ENCODE peak calls at places on chromosomes 11 and 22, in seven cellular contexts. A is kidney epithelial cell, Y is brain microvascular endothelial cell, G is adrenal gland, T is psoas muscle, W is HFFc6, X is PC-3. C is an unnamed sample.

GRCh38 chr22:39900306-39901227 is at the start of gene GRAP2:
- DNase-seq in A (no peak), G (no peak), Y (no peak), X (no peak), T (no peak), W (no peak), C (peak)

GRCh38 chr11:27083241-27083640 is 42.6 kb downstream of the BBOX1 start:
- DNase-seq in W (no peak), T (no peak), X (no peak), A (no peak), G (no peak), Y (no peak), C (no peak)

GRCh38 chr11:113532697-113533424 is 57.7 kb upstream of the DRD2 start:
- DNase-seq in A (peak), Y (peak), G (peak), W (peak), T (peak), X (peak), C (peak)

GRCh38 chr11:75492181-75492820 is 33.4 kb downstream of the GDPD5 start:
- DNase-seq in X (peak), G (no peak), T (no peak), A (no peak), W (no peak), Y (no peak), C (peak)

GRCh38 chr11:134466035-134466908 is 54.2 kb upstream of the B3GAT1 start:
- DNase-seq in T (no peak), X (no peak), W (no peak), A (no peak), Y (no peak), G (no peak), C (no peak)

GRCh38 chr22:48919851-48920589 is 907.7 kb downstream of the BRD1 start:
- DNase-seq in Y (no peak), G (no peak), W (no peak), T (no peak), A (no peak), X (no peak), C (no peak)

GRCh38 chr11:111454561-111455192 is 57.5 kb downstream of the BTG4 start:
- DNase-seq in A (no peak), X (peak), Y (peak), G (peak), W (peak), T (no peak), C (peak)

GRCh38 chr11:67572747-67573419 is 10.7 kb upstream of the GSTP1 start:
- DNase-seq in W (peak), Y (peak), T (peak), A (no peak), X (peak), G (peak), C (no peak)

GRCh38 chr11:120184946-120185677 is 25.7 kb upstream of the OAF start:
- DNase-seq in T (peak), Y (no peak), W (peak), A (no peak), X (no peak), G (peak), C (no peak)

GRCh38 chr11:110428956-110429613 is 663 bp upstream of the FDX1 start:
- DNase-seq in A (no peak), W (no peak), T (no peak), G (peak), X (no peak), Y (no peak), C (no peak)

GRCh38 chr11:66362481-66363147 is 8.9 kb downstream of the SLC29A2 start:
- DNase-seq in A (no peak), X (no peak), G (no peak), T (no peak), W (no peak), Y (no peak), C (no peak)

GRCh38 chr11:67252831-67253239 is 13.4 kb upstream of the GRK2 start:
- DNase-seq in Y (peak), X (peak), T (no peak), G (peak), A (no peak), W (peak), C (no peak)

DNA sequence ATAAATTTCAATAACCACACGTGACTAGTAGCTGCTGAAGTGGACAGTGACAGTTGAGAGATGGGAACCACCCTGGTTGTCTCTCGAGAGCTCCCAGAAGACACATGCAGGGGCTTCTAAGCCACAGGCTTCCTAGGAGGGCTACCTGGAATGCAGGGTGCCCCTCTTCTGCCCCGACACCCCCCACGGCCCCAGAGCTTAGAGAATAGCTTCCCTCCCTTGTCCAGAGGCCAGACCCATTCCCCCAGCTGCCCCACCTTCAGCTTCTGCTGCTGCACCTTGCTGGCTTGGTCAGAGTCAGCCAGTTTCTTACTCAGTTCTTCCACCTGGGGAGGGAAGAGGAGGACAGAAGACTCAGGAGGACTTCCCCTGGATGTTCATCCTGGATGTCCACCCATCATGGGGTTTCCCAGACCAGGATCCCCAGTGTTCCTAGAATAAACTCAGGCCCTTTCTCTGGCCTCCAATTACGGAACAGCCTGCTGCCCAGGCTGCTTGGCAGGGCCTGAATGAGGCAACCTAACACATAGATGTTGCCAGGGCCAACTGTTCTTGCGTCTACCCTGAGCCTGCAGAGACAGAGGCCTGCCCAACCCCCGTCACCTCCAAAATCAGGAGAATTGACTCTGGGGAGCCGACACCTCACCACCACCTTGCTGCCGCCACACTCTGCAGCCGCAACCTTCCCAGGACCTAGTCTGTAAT is 12.0 kb downstream of the IL18BP start:
- DNase-seq in T (no peak), W (no peak), Y (no peak), X (no peak), G (peak), A (no peak), C (no peak)
- TF ChIP-seq CTCF in T (no peak), W (no peak), Y (no peak), X (no peak), G (no peak), A (no peak), C (no peak)

GRCh38 chr22:44411226-44412135 is 86.6 kb downstream of the RTL6 start:
- DNase-seq in Y (no peak), W (no peak), T (no peak), A (no peak), G (no peak), X (peak), C (no peak)
- TF ChIP-seq CTCF in Y (no peak), W (no peak), T (no peak), A (no peak), G (no peak), X (no peak), C (no peak)

GRCh38 chr11:46521947-46522681 is 71.7 kb downstream of the AMBRA1 start:
- DNase-seq in G (no peak), W (peak), Y (peak), X (peak), A (no peak), T (no peak), C (no peak)
- TF ChIP-seq CTCF in G (no peak), W (peak), Y (peak), X (peak), A (peak), T (no peak), C (peak)

GRCh38 chr11:57515332-57516060 is at the start of gene SLC43A1:
- DNase-seq in A (no peak), G (peak), X (peak), W (peak), Y (peak), T (peak), C (peak)
- TF ChIP-seq CTCF in A (no peak), G (no peak), X (peak), W (no peak), Y (no peak), T (no peak), C (no peak)

GRCh38 chr11:12963051-12963450 is 46.1 kb upstream of the RASSF10 start:
- DNase-seq in G (no peak), Y (no peak), A (no peak), T (no peak), X (no peak), W (no peak), C (no peak)

GRCh38 chr11:12963789-12964536 is 45.2 kb upstream of the RASSF10 start:
- DNase-seq in Y (peak), X (peak), W (peak), G (peak), T (peak), A (no peak), C (peak)

GRCh38 chr11:12962306-12962705 is 46.8 kb upstream of the RASSF10 start:
- DNase-seq in T (no peak), X (no peak), G (no peak), A (no peak), Y (no peak), W (no peak), C (no peak)

GRCh38 chr11:12958984-12959383 is 50.1 kb upstream of the RASSF10 start:
- DNase-seq in Y (no peak), X (no peak), G (no peak), W (no peak), A (no peak), T (no peak), C (no peak)

DNA sequence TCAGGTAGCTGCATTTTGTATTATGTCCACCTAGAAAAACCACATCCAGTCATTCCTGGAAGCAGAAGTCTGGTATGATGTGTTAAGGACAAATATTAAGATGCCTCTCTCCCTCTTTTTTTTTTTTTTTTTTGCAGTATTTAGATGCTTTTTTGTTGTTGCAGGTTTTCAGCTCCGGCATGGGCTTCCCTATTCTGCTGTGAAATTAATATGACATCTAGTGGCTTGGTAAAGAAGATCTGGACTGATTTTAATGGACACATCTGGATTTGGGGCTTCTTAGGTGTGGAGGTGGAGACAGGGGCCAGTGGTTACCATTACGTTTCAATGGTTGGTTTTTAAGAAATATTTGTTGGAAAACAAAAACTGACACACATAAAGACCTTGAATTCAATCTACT is 47.5 kb upstream of the RASSF10 start:
- DNase-seq in Y (no peak), A (no peak), W (peak), X (peak), T (no peak), G (no peak), C (no peak)
- TF ChIP-seq CTCF in Y (peak), A (peak), W (no peak), X (peak), T (no peak), G (no peak), C (no peak)

DNA sequence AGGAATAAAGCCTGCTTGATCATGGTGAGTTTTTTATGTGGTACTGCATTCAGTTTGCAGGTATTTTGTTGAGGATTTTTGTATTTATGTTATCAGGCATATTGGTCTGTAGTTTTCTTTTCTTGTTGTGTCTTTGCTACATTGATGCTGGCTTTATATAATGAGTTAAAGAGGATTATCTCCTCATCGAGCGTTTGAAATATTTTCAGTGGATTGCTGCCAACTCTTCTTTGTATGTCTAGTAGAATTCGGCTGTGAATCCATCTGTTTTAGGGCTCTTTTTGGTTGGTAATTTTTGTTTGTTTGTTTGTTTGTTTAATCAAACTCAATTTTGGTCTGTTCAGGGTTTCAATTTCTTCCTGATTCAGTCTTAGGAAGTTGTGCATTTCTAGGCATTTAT is 758.4 kb downstream of the KCNA4 start:
- DNase-seq in Y (no peak), A (no peak), T (no peak), G (no peak), W (no peak), X (no peak), C (no peak)
- TF ChIP-seq CTCF in Y (no peak), A (no peak), T (no peak), G (no peak), W (no peak), X (no peak), C (no peak)

GRCh38 chr11:12016246-12016645 is 7.8 kb upstream of the DKK3 start:
- DNase-seq in A (no peak), W (no peak), Y (no peak), X (no peak), G (no peak), T (no peak), C (no peak)
- TF ChIP-seq CTCF in A (no peak), W (no peak), Y (peak), X (peak), G (no peak), T (no peak), C (no peak)

GRCh38 chr22:26320469-26320868 is 108.6 kb upstream of the ASPHD2 start:
- DNase-seq in Y (no peak), G (no peak), A (no peak), X (no peak), W (no peak), T (no peak), C (no peak)

GRCh38 chr22:26321469-26321913 is 107.6 kb upstream of the ASPHD2 start:
- DNase-seq in A (no peak), G (no peak), Y (peak), W (peak), T (peak), X (peak), C (no peak)

GRCh38 chr22:26322179-26322905 is 106.7 kb upstream of the ASPHD2 start:
- DNase-seq in G (no peak), A (peak), W (peak), Y (peak), X (peak), T (no peak), C (no peak)

GRCh38 chr22:26316732-26317131 is 112.3 kb upstream of the ASPHD2 start:
- DNase-seq in W (no peak), Y (no peak), T (no peak), X (no peak), G (no peak), A (no peak), C (no peak)

DNA sequence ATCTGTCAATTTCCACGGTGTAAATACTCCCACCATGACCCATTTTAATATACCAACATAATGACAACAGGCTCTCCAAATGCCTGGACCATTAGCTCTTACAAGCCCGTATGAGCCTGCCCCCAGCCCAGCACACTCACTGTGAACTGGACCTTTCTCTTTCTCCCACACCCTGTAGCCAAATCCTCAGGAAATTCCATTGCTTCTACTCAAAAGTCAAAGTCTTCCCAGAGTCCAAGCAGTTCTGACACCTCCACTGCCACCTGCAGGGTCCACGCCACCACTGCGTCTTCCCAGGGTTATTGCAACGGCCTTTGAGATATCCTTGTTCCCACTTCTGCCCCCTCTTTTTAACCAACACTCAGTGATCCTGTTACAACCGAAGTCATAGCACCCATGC is 110.1 kb upstream of the ASPHD2 start:
- DNase-seq in Y (peak), T (no peak), G (peak), W (peak), X (peak), A (no peak), C (no peak)
- TF ChIP-seq CTCF in Y (peak), T (no peak), G (peak), W (peak), X (peak), A (peak), C (no peak)

GRCh38 chr22:17796695-17797094 is 22.4 kb upstream of the BID start:
- DNase-seq in T (no peak), G (no peak), Y (no peak), A (no peak), W (no peak), X (no peak), C (no peak)

GRCh38 chr22:17794726-17795125 is 20.5 kb upstream of the BID start:
- DNase-seq in Y (no peak), G (no peak), W (no peak), X (no peak), A (no peak), T (no peak), C (no peak)

GRCh38 chr22:17795143-17795542 is 20.9 kb upstream of the BID start:
- DNase-seq in A (no peak), Y (no peak), T (no peak), W (no peak), X (no peak), G (no peak), C (no peak)

GRCh38 chr22:17797721-17798559 is 23.7 kb upstream of the BID start:
- DNase-seq in G (peak), T (no peak), W (no peak), Y (no peak), X (no peak), A (no peak), C (peak)

GRCh38 chr22:17795661-17796548 is 21.6 kb upstream of the BID start:
- DNase-seq in T (no peak), A (no peak), X (no peak), Y (no peak), W (no peak), G (no peak), C (peak)
- TF ChIP-seq CTCF in T (no peak), A (no peak), X (no peak), Y (no peak), W (no peak), G (no peak), C (peak)

C was measured in GM10248.